ENCODE peak calls at places on chromosomes 6 and 20, in eight cellular contexts. L is psoas muscle, R is testis, S is astrocyte of the cerebellum, D is brain microvascular endothelial cell, J is OCI-LY7, Y is PC-3, U is neural progenitor cell. G is an unnamed sample.

GRCh38 chr20:574297-574942 is 30.8 kb upstream of the CSNK2A1 start:
- DNase-seq in L (peak), R (no peak), S (no peak), D (no peak), J (no peak), Y (no peak), U (peak), G (no peak)

GRCh38 chr6:82227770-82228169 is 19.8 kb downstream of the IBTK start:
- DNase-seq in L (no peak), R (no peak), S (no peak), D (no peak), J (peak), Y (no peak), U (no peak), G (no peak)

GRCh38 chr20:17854307-17854903 is 114.2 kb downstream of the SNX5 start:
- DNase-seq in L (peak), R (peak), S (no peak), D (peak), J (peak), Y (peak), U (peak), G (no peak)

GRCh38 chr6:31763617-31763940 is 1.1 kb downstream of the SAPCD1 start:
- DNase-seq in L (no peak), R (no peak), S (no peak), D (no peak), J (no peak), Y (peak), U (peak), G (no peak)

GRCh38 chr20:32018269-32019155 is 8.3 kb downstream of the CCM2L start:
- DNase-seq in L (no peak), R (peak), S (no peak), D (no peak), J (peak), Y (peak), U (peak), G (no peak)

GRCh38 chr6:114430534-114431124 is 87.8 kb upstream of the HS3ST5 start:
- DNase-seq in L (no peak), R (no peak), S (no peak), D (no peak), J (no peak), Y (no peak), U (peak), G (no peak)

GRCh38 chr20:24783631-24784492 is 165.2 kb upstream of the CST7 start:
- DNase-seq in L (no peak), R (peak), S (no peak), D (no peak), J (peak), Y (peak), U (peak), G (no peak)

GRCh38 chr6:27809939-27810767 is 102.0 kb downstream of the OR2B2 start:
- DNase-seq in L (peak), R (peak), S (peak), D (peak), J (peak), Y (peak), U (peak), G (peak)

GRCh38 chr6:26197736-26198625 is 110.8 kb downstream of the HFE start:
- DNase-seq in L (no peak), R (no peak), S (no peak), D (no peak), J (peak), Y (peak), U (peak), G (no peak)

GRCh38 chr20:22775671-22776139 is 191.3 kb upstream of the FOXA2 start:
- DNase-seq in L (no peak), R (no peak), S (no peak), D (peak), J (no peak), Y (peak), U (no peak), G (peak)

GRCh38 chr6:161838306-161839035 is 564.6 kb upstream of the AGPAT4 start:
- DNase-seq in L (no peak), R (peak), S (no peak), D (no peak), J (no peak), Y (no peak), U (peak), G (no peak)

GRCh38 chr6:21773199-21773974 is 179.8 kb downstream of the SOX4 start:
- DNase-seq in L (no peak), R (no peak), S (no peak), D (no peak), J (no peak), Y (no peak), U (no peak), G (no peak)

GRCh38 chr6:34894693-34895092 is 5.6 kb downstream of the ANKS1A start:
- DNase-seq in L (no peak), R (no peak), S (no peak), D (no peak), J (no peak), Y (no peak), U (no peak), G (no peak)

GRCh38 chr6:131456565-131456964 is 116.5 kb upstream of the ARG1 start:
- DNase-seq in L (no peak), R (no peak), S (no peak), D (no peak), J (no peak), Y (no peak), U (no peak), G (no peak)

GRCh38 chr6:13554929-13555333 is 19.5 kb upstream of the SIRT5 start:
- DNase-seq in L (peak), R (no peak), S (no peak), D (no peak), J (no peak), Y (no peak), U (peak), G (no peak)

GRCh38 chr6:24543683-24544082 is 48.9 kb downstream of the ALDH5A1 start:
- DNase-seq in L (no peak), R (no peak), S (no peak), D (no peak), J (no peak), Y (no peak), U (no peak), G (no peak)

GRCh38 chr6:150347845-150348244 is 21.0 kb upstream of the IYD start:
- DNase-seq in L (no peak), R (no peak), S (no peak), D (no peak), J (peak), Y (no peak), U (no peak), G (no peak)

GRCh38 chr20:58633161-58634035 is 17.7 kb upstream of the STX16 start:
- DNase-seq in L (no peak), R (no peak), S (no peak), D (no peak), J (no peak), Y (no peak), U (no peak), G (no peak)

GRCh38 chr20:1810926-1811620 is 84.1 kb upstream of the SIRPA start:
- DNase-seq in L (no peak), R (no peak), S (no peak), D (peak), J (no peak), Y (no peak), U (no peak), G (no peak)

GRCh38 chr6:41247288-41247865 is 19.2 kb downstream of the TREML4 start:
- DNase-seq in L (no peak), R (no peak), S (no peak), D (no peak), J (no peak), Y (no peak), U (no peak), G (no peak)

GRCh38 chr6:104240865-104241264 is 618.9 kb downstream of the HACE1 start:
- DNase-seq in L (no peak), R (no peak), S (no peak), D (no peak), J (no peak), Y (no peak), U (no peak), G (no peak)

GRCh38 chr20:62962891-62963613 is 10.5 kb downstream of the SLC17A9 start:
- DNase-seq in L (no peak), R (no peak), S (no peak), D (no peak), J (no peak), Y (no peak), U (no peak), G (no peak)

GRCh38 chr20:63892402-63892801 is 2.5 kb upstream of the DNAJC5 start:
- DNase-seq in L (no peak), R (no peak), S (no peak), D (no peak), J (no peak), Y (no peak), U (no peak), G (no peak)

GRCh38 chr6:41170547-41171160 is 7.7 kb upstream of the TREM2 start:
- DNase-seq in L (no peak), R (no peak), S (no peak), D (no peak), J (no peak), Y (no peak), U (no peak), G (no peak)

GRCh38 chr6:1622851-1623768 is 13.4 kb downstream of the FOXC1 start:
- DNase-seq in L (peak), R (no peak), S (no peak), D (no peak), J (no peak), Y (no peak), U (no peak), G (no peak)

GRCh38 chr6:139144490-139145085 is 9.7 kb downstream of the HECA start:
- DNase-seq in L (no peak), R (no peak), S (no peak), D (no peak), J (no peak), Y (no peak), U (no peak), G (no peak)

GRCh38 chr6:108736832-108737231 is 111.4 kb upstream of the ARMC2 start:
- DNase-seq in L (no peak), R (no peak), S (peak), D (peak), J (no peak), Y (peak), U (no peak), G (peak)

GRCh38 chr6:36659271-36659670 is 19.2 kb upstream of the CDKN1A start:
- DNase-seq in L (no peak), R (no peak), S (peak), D (no peak), J (no peak), Y (peak), U (no peak), G (no peak)

GRCh38 chr6:123640567-123641187 is 3.9 kb upstream of the TRDN start:
- DNase-seq in L (no peak), R (no peak), S (no peak), D (no peak), J (no peak), Y (no peak), U (peak), G (no peak)

GRCh38 chr20:56924976-56925695 is 296.0 kb downstream of the TFAP2C start:
- DNase-seq in L (no peak), R (peak), S (no peak), D (no peak), J (no peak), Y (no peak), U (peak), G (no peak)

GRCh38 chr6:22145823-22146379 is 150.9 kb downstream of the PRL start:
- DNase-seq in L (no peak), R (peak), S (peak), D (peak), J (no peak), Y (no peak), U (no peak), G (peak)

GRCh38 chr6:16624631-16625299 is 136.5 kb downstream of the ATXN1 start:
- DNase-seq in L (no peak), R (no peak), S (no peak), D (no peak), J (no peak), Y (no peak), U (no peak), G (no peak)

GRCh38 chr6:120108061-120108795 is 758.7 kb upstream of the MAN1A1 start:
- DNase-seq in L (no peak), R (no peak), S (no peak), D (no peak), J (no peak), Y (peak), U (no peak), G (no peak)

GRCh38 chr6:128487746-128488145 is 32.7 kb downstream of the PTPRK start:
- DNase-seq in L (no peak), R (no peak), S (peak), D (peak), J (no peak), Y (no peak), U (no peak), G (peak)

GRCh38 chr20:62980380-62980960 is 26.3 kb downstream of the BHLHE23 start:
- DNase-seq in L (no peak), R (no peak), S (no peak), D (no peak), J (no peak), Y (no peak), U (no peak), G (no peak)

GRCh38 chr6:127954082-127954481 is 53.2 kb upstream of the THEMIS start:
- DNase-seq in L (no peak), R (no peak), S (no peak), D (no peak), J (no peak), Y (peak), U (no peak), G (no peak)

GRCh38 chr6:106556368-106556960 is 72.8 kb downstream of the RTN4IP1 start:
- DNase-seq in L (no peak), R (no peak), S (peak), D (no peak), J (peak), Y (peak), U (no peak), G (no peak)
- TF ChIP-seq CTCF in L (peak), R (no peak), S (peak), D (peak), J (peak), Y (peak), U (peak), G (peak)

DNA sequence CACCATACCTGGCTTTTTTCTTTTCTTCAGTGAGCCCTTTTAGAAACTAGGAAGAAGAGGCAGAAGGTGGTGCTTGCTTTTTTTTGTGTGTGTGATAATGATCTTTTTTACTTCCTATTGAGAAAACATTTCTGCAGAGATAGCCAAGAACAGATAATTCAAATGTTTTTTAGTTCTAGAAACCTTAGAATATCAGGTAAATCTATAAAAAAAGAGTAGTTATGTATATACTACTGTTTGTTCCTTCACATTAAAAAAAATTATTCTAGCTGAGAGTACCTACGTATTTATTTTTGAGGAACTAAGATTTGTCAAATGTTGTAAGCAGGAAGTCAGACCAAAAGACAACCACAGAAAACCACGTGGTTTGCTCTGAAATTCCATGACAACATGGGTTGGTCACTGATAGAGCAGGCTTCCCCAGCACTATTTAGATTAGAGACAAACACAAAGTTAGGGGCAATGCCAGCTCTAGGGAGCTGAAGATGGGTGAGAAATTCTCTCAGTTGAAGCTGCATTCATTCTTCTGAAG is 12.8 kb downstream of the STK4 start:
- DNase-seq in L (no peak), R (no peak), S (no peak), D (peak), J (peak), Y (peak), U (no peak), G (no peak)
- H3K4me3 ChIP-seq in L (no peak), R (no peak), S (no peak), D (no peak), J (peak), Y (no peak), U (no peak), G (no peak)

DNA sequence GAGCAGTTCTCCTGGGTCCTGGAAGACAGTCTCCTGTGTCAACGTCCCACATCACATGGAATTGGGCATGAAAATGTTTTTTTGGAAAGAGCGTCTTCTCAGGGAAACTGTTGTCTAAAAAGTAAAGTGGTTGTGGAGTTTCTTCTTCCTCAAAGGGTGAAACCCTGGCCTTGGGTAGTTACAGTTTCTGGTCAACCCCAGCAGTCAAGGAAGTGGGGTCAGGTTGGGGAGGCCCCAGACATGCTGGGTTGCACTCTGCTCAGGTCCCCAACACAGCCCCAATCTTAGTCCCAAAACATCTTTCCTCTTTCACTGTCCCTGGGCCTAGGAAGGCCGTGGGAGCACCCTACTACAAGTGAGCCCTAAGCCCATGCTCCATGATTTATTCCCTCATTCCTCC is 996 bp upstream of the NFKBIE start:
- DNase-seq in L (peak), R (no peak), S (no peak), D (no peak), J (no peak), Y (no peak), U (no peak), G (no peak)
- TF ChIP-seq CTCF in L (no peak), R (no peak), S (no peak), D (no peak), J (no peak), Y (no peak), U (no peak), G (no peak)

GRCh38 chr6:89161326-89162046 is 15.6 kb downstream of the PM20D2 start:
- DNase-seq in L (no peak), R (no peak), S (peak), D (no peak), J (no peak), Y (no peak), U (peak), G (no peak)

GRCh38 chr6:89160693-89161092 is 14.8 kb downstream of the PM20D2 start:
- DNase-seq in L (no peak), R (no peak), S (no peak), D (no peak), J (no peak), Y (no peak), U (no peak), G (no peak)

DNA sequence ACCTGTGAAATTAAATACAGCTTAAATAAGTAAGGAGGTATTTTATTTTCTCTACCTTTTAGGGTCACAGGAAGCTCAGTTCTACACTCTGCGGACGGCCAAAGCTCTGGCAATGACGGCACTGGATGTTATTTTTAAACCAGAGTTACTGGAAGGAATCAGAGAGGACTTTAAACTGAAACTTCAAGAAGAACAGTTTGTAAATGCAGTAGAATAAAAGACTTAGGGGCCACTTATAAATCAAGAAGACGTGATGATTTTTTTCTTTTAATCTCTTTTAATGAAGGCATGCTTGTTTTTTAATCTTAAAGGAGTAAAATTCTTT is 16.2 kb downstream of the PM20D2 start:
- DNase-seq in L (no peak), R (peak), S (no peak), D (no peak), J (no peak), Y (no peak), U (no peak), G (no peak)
- H3K4me3 ChIP-seq in L (peak), R (no peak), S (no peak), D (no peak), J (no peak), Y (no peak), U (no peak), G (no peak)

DNA sequence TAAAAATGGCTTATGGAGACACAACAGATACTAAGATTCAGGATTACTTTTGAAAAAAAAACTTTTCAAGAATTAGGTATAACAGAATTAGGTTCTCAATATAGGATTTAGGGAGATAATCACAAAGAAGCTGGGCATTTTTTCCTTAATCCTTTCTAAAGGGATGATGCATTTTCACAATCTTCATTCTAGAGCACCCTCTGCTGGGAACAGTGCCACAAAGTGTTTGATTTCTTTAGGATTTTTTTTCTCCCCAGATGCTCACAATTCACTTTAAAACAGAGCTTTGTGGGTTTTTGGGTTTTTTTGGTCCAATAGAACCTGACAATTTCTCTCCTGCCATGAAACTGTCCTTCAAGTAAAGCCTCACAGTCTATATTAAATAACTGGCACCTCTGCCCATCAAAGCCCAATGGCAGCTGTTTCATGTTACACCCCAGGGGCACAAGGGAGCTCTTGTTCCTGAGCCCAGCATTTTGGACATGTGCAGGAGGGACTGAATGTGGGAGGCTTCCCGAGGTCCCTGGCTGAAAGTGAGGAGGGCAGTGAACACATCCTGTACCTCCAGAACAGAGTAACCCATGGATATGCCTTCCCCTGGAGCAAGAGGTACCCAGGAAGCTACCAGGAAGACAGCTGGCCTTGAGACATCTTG is 39.7 kb downstream of the PREP start:
- DNase-seq in L (no peak), R (peak), S (peak), D (peak), J (no peak), Y (peak), U (peak), G (no peak)
- TF ChIP-seq CTCF in L (peak), R (no peak), S (peak), D (peak), J (peak), Y (peak), U (peak), G (peak)